ENCODE peak calls at places on chromosome 19, in four cellular contexts. Z is A549, N is HepG2, Y is H1. M is an unnamed sample.

GRCh38 chr19:1017115-1017905 is 3.6 kb downstream of the TMEM259 start:
- DNase-seq in Z (no peak), N (no peak), Y (no peak), M (peak)

GRCh38 chr19:1141944-1142343 is 32.1 kb downstream of the SBNO2 start:
- DNase-seq in Z (no peak), N (peak), Y (no peak), M (no peak)

GRCh38 chr19:9793051-9793591 is 24.6 kb upstream of the ZNF846 start:
- DNase-seq in Z (peak), N (no peak), Y (no peak), M (peak)

GRCh38 chr19:2246801-2247361 is 2.2 kb upstream of the AMH start:
- DNase-seq in Z (peak), N (no peak), Y (no peak), M (no peak)

GRCh38 chr19:10707440-10707839 is 6.2 kb downstream of the QTRT1 start:
- DNase-seq in Z (no peak), N (no peak), Y (no peak), M (no peak)

GRCh38 chr19:11560404-11560988 is 1.5 kb upstream of the ELOF1 start:
- DNase-seq in Z (peak), N (peak), Y (no peak), M (peak)

GRCh38 chr19:31351212-31352193 is 2.3 kb upstream of the TSHZ3 start:
- DNase-seq in Z (peak), N (no peak), Y (no peak), M (no peak)

GRCh38 chr19:16315825-16316505 is 8.7 kb upstream of the KLF2 start:
- DNase-seq in Z (no peak), N (no peak), Y (no peak), M (peak)

GRCh38 chr19:51978882-51979281 is 7.8 kb downstream of the ZNF350 start:
- DNase-seq in Z (no peak), N (no peak), Y (no peak), M (no peak)

GRCh38 chr19:43651758-43652545 is 12.3 kb upstream of the CADM4 start:
- DNase-seq in Z (peak), N (peak), Y (no peak), M (peak)

GRCh38 chr19:3443840-3444694 is 36.3 kb downstream of the SMIM24 start:
- DNase-seq in Z (no peak), N (peak), Y (no peak), M (no peak)

GRCh38 chr19:7729831-7730285 is 2.1 kb downstream of the CLEC4G start:
- DNase-seq in Z (no peak), N (no peak), Y (no peak), M (no peak)

GRCh38 chr19:658916-659839 is 3.8 kb downstream of the RNF126 start:
- DNase-seq in Z (no peak), N (no peak), Y (no peak), M (peak)

GRCh38 chr19:16078311-16078758 is 2.0 kb downstream of the TPM4 start:
- DNase-seq in Z (peak), N (no peak), Y (no peak), M (no peak)

GRCh38 chr19:17765069-17765618 is 13.9 kb downstream of the FCHO1 start:
- DNase-seq in Z (peak), N (peak), Y (no peak), M (no peak)

GRCh38 chr19:12784394-12784870 is 6.9 kb upstream of the JUNB start:
- DNase-seq in Z (no peak), N (no peak), Y (no peak), M (peak)
- TF ChIP-seq RNF2 in Z (no peak), N (no peak), Y (no peak), M (peak)

GRCh38 chr19:33580645-33581037 is 41.1 kb upstream of the CHST8 start:
- DNase-seq in Z (no peak), N (no peak), Y (no peak), M (no peak)
- TF ChIP-seq RNF2 in Z (no peak), N (no peak), Y (no peak), M (no peak)

GRCh38 chr19:38049105-38049649 is 142.2 kb downstream of the SIPA1L3 start:
- DNase-seq in Z (no peak), N (no peak), Y (no peak), M (no peak)
- TF ChIP-seq RNF2 in Z (no peak), N (no peak), Y (no peak), M (no peak)

GRCh38 chr19:33497778-33498175 is 23.8 kb downstream of the PEPD start:
- DNase-seq in Z (no peak), N (no peak), Y (no peak), M (no peak)
- TF ChIP-seq RNF2 in Z (no peak), N (no peak), Y (no peak), M (no peak)

DNA sequence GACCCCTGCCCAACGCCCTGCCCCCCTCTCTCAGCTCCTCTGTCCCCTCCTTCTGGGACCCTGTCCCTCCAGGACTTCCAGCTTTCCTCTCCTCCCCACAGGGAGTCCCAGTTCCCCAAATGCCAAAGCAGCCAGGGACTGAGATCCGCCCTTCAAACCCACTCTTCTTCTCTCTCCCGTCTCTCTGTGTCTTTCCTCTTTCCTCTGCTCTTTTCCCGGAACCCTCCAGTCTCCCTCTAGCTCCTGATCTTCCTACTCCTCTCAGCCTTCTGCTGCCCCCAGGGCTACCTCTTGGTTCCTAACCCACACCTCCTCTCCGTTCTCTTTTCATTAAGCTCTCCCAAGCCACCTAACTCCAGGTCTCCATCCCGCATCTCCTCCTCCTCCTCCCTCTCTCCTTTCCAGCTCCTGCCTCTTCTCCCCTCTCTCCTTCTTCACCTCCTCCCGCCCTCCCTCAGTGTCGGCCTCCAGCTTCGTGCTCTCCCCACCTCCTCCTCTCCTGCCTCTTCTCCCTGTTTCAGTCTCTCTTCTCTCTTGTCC is at the start of gene CA11:
- DNase-seq in Z (peak), N (no peak), Y (no peak), M (no peak)
- TF ChIP-seq RNF2 in Z (no peak), N (no peak), Y (no peak), M (no peak)

GRCh38 chr19:6227941-6228325 is 51.8 kb downstream of the MLLT1 start:
- DNase-seq in Z (no peak), N (no peak), Y (no peak), M (no peak)
- TF ChIP-seq RNF2 in Z (no peak), N (no peak), Y (no peak), M (no peak)

M was measured in K562.